ENCODE peak calls at places on chromosomes 1 and 21, in eight cellular contexts. Y is HEK293T; P is GM12865; R is naive thymus-derived CD8-positive, alpha-beta T cell; G is CD8-positive, alpha-beta memory T cell; Z is NCI-H510A treated with DMSO at 0.1 percent for 48 hours; U is AG08396; A is left colon. J is an unnamed sample.

GRCh38 chr1:94527447-94528031 is 14.0 kb downstream of the F3 start:
- DNase-seq in A (no peak), Y (no peak), U (no peak), R (no peak), P (no peak), Z (no peak), G (no peak), J (peak)

GRCh38 chr1:160058087-160058486 is 11.9 kb downstream of the KCNJ10 start:
- DNase-seq in Y (peak), R (no peak), A (no peak), Z (no peak), U (no peak), P (no peak), G (no peak), J (no peak)

GRCh38 chr1:170854677-170855076 is 80.7 kb upstream of the MROH9 start:
- DNase-seq in Y (no peak), A (no peak), P (no peak), Z (no peak), U (no peak), G (no peak), R (no peak), J (no peak)

GRCh38 chr1:191641420-191642215 is 516.6 kb upstream of the RGS18 start:
- DNase-seq in U (no peak), R (no peak), A (no peak), G (no peak), Z (no peak), P (peak), Y (no peak), J (no peak)

GRCh38 chr1:168114845-168115244 is 21.9 kb downstream of the GPR161 start:
- DNase-seq in P (no peak), A (no peak), Y (no peak), Z (peak), R (no peak), U (no peak), G (no peak), J (no peak)

GRCh38 chr1:89978763-89979162 is 16.1 kb upstream of the ZNF326 start:
- DNase-seq in A (no peak), P (no peak), G (no peak), R (no peak), Y (no peak), U (peak), Z (no peak), J (no peak)

GRCh38 chr1:209585672-209586071 is 2.2 kb downstream of the CAMK1G start:
- DNase-seq in P (no peak), U (peak), R (no peak), A (no peak), Y (peak), G (no peak), Z (peak), J (no peak)

GRCh38 chr1:108747128-108747827 is 804 bp downstream of the STXBP3 start:
- DNase-seq in A (peak), Z (peak), U (peak), Y (peak), R (no peak), G (peak), P (peak), J (peak)

GRCh38 chr1:246012271-246012854 is 494.7 kb downstream of the SMYD3 start:
- DNase-seq in Z (peak), R (no peak), P (peak), A (no peak), G (no peak), U (peak), Y (peak), J (peak)

GRCh38 chr1:205709059-205709398 is 28.7 kb upstream of the SLC45A3 start:
- DNase-seq in A (no peak), Y (no peak), U (peak), P (no peak), G (no peak), Z (no peak), R (no peak), J (no peak)

GRCh38 chr21:21183092-21183491 is 184.9 kb downstream of the NCAM2 start:
- DNase-seq in P (no peak), Z (no peak), A (no peak), Y (no peak), R (no peak), G (no peak), U (no peak), J (no peak)

GRCh38 chr1:97632075-97632474 is 288.8 kb downstream of the DPYD start:
- DNase-seq in U (no peak), Z (peak), P (no peak), G (no peak), A (no peak), Y (peak), R (no peak), J (no peak)

GRCh38 chr1:209929751-209930150 is 8.3 kb upstream of the SYT14 start:
- DNase-seq in Y (no peak), P (no peak), A (no peak), R (no peak), U (no peak), Z (no peak), G (no peak), J (no peak)

GRCh38 chr21:28283652-28284490 is 708.8 kb downstream of the LTN1 start:
- DNase-seq in G (no peak), A (no peak), U (peak), R (no peak), P (no peak), Z (no peak), Y (no peak), J (no peak)

GRCh38 chr1:98388431-98388830 is 273.1 kb upstream of the SNX7 start:
- DNase-seq in Y (no peak), R (no peak), U (peak), A (no peak), Z (no peak), G (peak), P (peak), J (peak)

GRCh38 chr21:15195768-15196167 is 131.0 kb upstream of the NRIP1 start:
- DNase-seq in U (no peak), R (no peak), P (no peak), A (no peak), Y (no peak), Z (no peak), G (no peak), J (no peak)

GRCh38 chr1:23845163-23845562 is 19.9 kb upstream of the HMGCL start:
- DNase-seq in R (no peak), A (no peak), P (no peak), G (no peak), U (no peak), Z (no peak), Y (no peak), J (no peak)

GRCh38 chr1:36664564-36665287 is 182.0 kb upstream of the CSF3R start:
- DNase-seq in U (no peak), R (no peak), A (no peak), P (no peak), Y (no peak), Z (no peak), G (no peak), J (no peak)

GRCh38 chr1:72006092-72006491 is 276.2 kb downstream of the NEGR1 start:
- DNase-seq in Z (no peak), P (no peak), A (no peak), Y (no peak), U (no peak), R (no peak), G (no peak), J (no peak)

GRCh38 chr1:171841931-171842723 is 829 bp downstream of the DNM3 start:
- DNase-seq in R (no peak), U (peak), P (no peak), A (peak), Y (peak), G (peak), Z (no peak), J (no peak)

GRCh38 chr1:230401763-230402294 is 24.3 kb downstream of the PGBD5 start:
- DNase-seq in P (no peak), G (no peak), Z (no peak), Y (no peak), A (no peak), U (no peak), R (no peak), J (no peak)

GRCh38 chr1:169020684-169021083 is 85.8 kb upstream of the ATP1B1 start:
- DNase-seq in Z (no peak), Y (no peak), R (no peak), U (no peak), G (no peak), P (no peak), A (no peak), J (no peak)

GRCh38 chr1:97334454-97334853 is 586.4 kb downstream of the DPYD start:
- DNase-seq in G (no peak), Z (no peak), U (peak), Y (no peak), R (no peak), A (no peak), P (no peak), J (no peak)

GRCh38 chr1:89611721-89612120 is 21.2 kb upstream of the LRRC8C start:
- DNase-seq in A (no peak), G (peak), P (peak), Z (no peak), R (no peak), Y (no peak), U (no peak), J (no peak)

GRCh38 chr1:150626150-150626549 is 3.3 kb downstream of the ENSA start:
- DNase-seq in U (no peak), A (no peak), R (no peak), Z (no peak), Y (no peak), G (no peak), P (no peak), J (no peak)

GRCh38 chr1:89894802-89895201 is 74.0 kb downstream of the LRRC8D start:
- DNase-seq in A (no peak), R (no peak), Y (no peak), U (no peak), Z (no peak), P (no peak), G (no peak), J (no peak)

GRCh38 chr1:161052899-161053298 is 7.1 kb upstream of the USF1 start:
- DNase-seq in G (no peak), R (no peak), Z (no peak), U (no peak), Y (no peak), P (no peak), A (no peak), J (no peak)

GRCh38 chr1:23118407-23118806 is 50.2 kb downstream of the LUZP1 start:
- DNase-seq in A (no peak), G (no peak), U (no peak), P (no peak), R (no peak), Y (no peak), Z (no peak), J (no peak)

J was measured in NAMALWA.